ENCODE peak calls at places on chromosomes 1 and 21, in ten cellular contexts. S is uterus; Y is A549; D is upper lobe of right lung; F is kidney; H is pancreas; W is psoas muscle; R is GM23248; A is CD8-positive, alpha-beta T cell; X is HepG2. B is an unnamed sample. For H3K4me1, the result is how much of the 10 kb centered on the place peaks cover.

GRCh38 chr1:52032124-52032784 is 1.4 kb downstream of the KTI12 start:
- DNase-seq in S (no peak), Y (peak), D (no peak), F (no peak), H (no peak), W (no peak), R (no peak), A (no peak), X (no peak), B (no peak)

GRCh38 chr21:17454315-17455027 is 58.4 kb upstream of the CXADR start:
- DNase-seq in S (peak), Y (peak), D (no peak), F (no peak), H (peak), W (peak), R (peak), A (no peak), X (peak), B (no peak)

GRCh38 chr1:169110691-169111447 is 4.4 kb downstream of the ATP1B1 start:
- DNase-seq in S (no peak), Y (no peak), D (peak), F (no peak), H (no peak), W (no peak), R (no peak), A (no peak), X (no peak), B (no peak)

GRCh38 chr1:22778842-22779520 is 68.3 kb downstream of the EPHB2 start:
- DNase-seq in S (no peak), Y (no peak), D (no peak), F (no peak), H (no peak), W (peak), R (no peak), A (no peak), X (no peak), B (no peak)

GRCh38 chr1:66270122-66270812 is 263.7 kb upstream of the SGIP1 start:
- DNase-seq in S (peak), Y (no peak), D (no peak), F (no peak), H (no peak), W (no peak), R (peak), A (no peak), X (no peak), B (no peak)

GRCh38 chr1:90721210-90722194 is 4.4 kb upstream of the BARHL2 start:
- DNase-seq in S (no peak), Y (peak), D (peak), F (no peak), H (no peak), W (no peak), R (peak), A (peak), X (peak), B (no peak)

GRCh38 chr1:222754386-222755139 is 17.6 kb downstream of the FAM177B start:
- DNase-seq in S (peak), Y (no peak), D (peak), F (peak), H (no peak), W (peak), R (peak), A (no peak), X (no peak), B (no peak)

GRCh38 chr1:202575906-202576653 is 134.2 kb downstream of the SYT2 start:
- DNase-seq in S (no peak), Y (no peak), D (no peak), F (no peak), H (no peak), W (no peak), R (peak), A (no peak), X (no peak), B (no peak)

GRCh38 chr1:98926597-98926996 is 78.1 kb downstream of the PLPPR5 start:
- DNase-seq in S (no peak), Y (no peak), D (no peak), F (no peak), H (no peak), W (no peak), R (no peak), A (no peak), X (no peak), B (no peak)

GRCh38 chr1:219443763-219444162 is 169.1 kb downstream of the ZC3H11B start:
- DNase-seq in S (no peak), Y (no peak), D (no peak), F (no peak), H (no peak), W (no peak), R (peak), A (no peak), X (no peak), B (no peak)

GRCh38 chr1:51236548-51237312 is 657 bp downstream of the RNF11 start:
- DNase-seq in S (peak), Y (no peak), D (peak), F (peak), H (peak), W (peak), R (peak), A (peak), X (no peak), B (peak)

DNA sequence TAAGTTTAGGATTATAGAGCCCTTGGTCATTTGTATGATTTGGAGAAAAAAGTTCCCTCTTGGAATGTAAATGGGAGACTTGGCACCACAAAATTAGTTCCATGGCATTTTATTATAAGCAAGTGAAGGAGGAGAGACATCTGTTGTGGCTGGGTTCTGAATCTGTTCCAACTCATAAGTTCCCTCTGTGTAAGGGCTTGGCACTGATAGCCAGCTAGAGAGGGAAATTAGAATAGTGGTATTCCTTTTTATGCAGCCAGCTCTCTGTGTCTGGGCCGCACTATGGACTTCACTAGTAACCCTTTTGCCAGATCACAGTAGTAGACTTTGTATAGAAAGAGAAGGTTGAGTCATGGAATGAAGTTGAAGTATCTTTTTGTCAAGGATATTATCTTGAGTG is 31.1 kb downstream of the GNAI3 start:
- DNase-seq in S (no peak), Y (no peak), D (no peak), F (no peak), H (no peak), W (no peak), R (peak), A (no peak), X (no peak), B (no peak)
- H3K27ac ChIP-seq in S (peak), Y (no peak), D (no peak), F (no peak), H (no peak), W (peak), R (peak), A (no peak), X (no peak), B (no peak)

GRCh38 chr1:217087981-217088380 is 364.8 kb upstream of the ESRRG start:
- DNase-seq in S (no peak), Y (no peak), D (no peak), F (no peak), H (no peak), W (no peak), R (no peak), A (no peak), X (no peak), B (no peak)
- H3K4me3 ChIP-seq in S (no peak), Y (no peak), D (no peak), F (no peak), H (no peak), W (no peak), R (no peak), A (no peak), X (no peak), B (no peak)

GRCh38 chr1:2474104-2474787 is 1.8 kb upstream of the PLCH2 start:
- DNase-seq in S (no peak), Y (no peak), D (no peak), F (no peak), H (no peak), W (no peak), R (no peak), A (no peak), X (no peak), B (no peak)

GRCh38 chr1:2472561-2473166 is 3.4 kb upstream of the PLCH2 start:
- DNase-seq in S (no peak), Y (no peak), D (no peak), F (no peak), H (no peak), W (no peak), R (no peak), A (no peak), X (no peak), B (no peak)

GRCh38 chr1:2471587-2472001 is 4.5 kb upstream of the PLCH2 start:
- DNase-seq in S (no peak), Y (no peak), D (no peak), F (no peak), H (no peak), W (no peak), R (no peak), A (no peak), X (no peak), B (no peak)

GRCh38 chr1:2472109-2472508 is 4.0 kb upstream of the PLCH2 start:
- DNase-seq in S (no peak), Y (no peak), D (no peak), F (no peak), H (no peak), W (no peak), R (no peak), A (no peak), X (no peak), B (no peak)

GRCh38 chr1:2473198-2473597 is 2.9 kb upstream of the PLCH2 start:
- DNase-seq in S (no peak), Y (no peak), D (no peak), F (no peak), H (no peak), W (no peak), R (no peak), A (no peak), X (no peak), B (no peak)
- H3K4me1 ChIP-seq in S (under half), Y (under half), D (under half), F (under half), H (under half), W (under half), R (under half), A (under half), X (under half), B (under half)

DNA sequence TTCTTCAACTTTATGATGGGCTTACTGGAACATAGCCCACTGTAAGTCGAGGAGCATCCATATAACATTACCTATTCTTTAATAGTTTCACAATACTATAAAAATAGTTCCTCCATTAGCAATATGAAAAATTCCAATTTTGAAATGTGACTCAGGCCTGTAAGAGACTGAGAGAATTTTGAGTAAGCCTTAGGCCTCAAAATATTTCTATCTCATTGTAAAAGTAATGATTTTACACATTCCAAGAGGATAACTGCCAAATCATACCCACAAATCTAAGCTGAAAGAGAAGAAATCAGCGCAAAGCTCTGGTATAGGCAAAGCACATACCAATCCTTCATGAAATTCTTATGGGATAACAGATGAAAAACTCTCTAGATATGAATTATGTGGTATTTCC is 144.2 kb downstream of the CDC42BPA start:
- DNase-seq in S (no peak), Y (no peak), D (no peak), F (no peak), H (no peak), W (no peak), R (peak), A (no peak), X (no peak), B (no peak)
- H3K27ac ChIP-seq in S (no peak), Y (no peak), D (no peak), F (no peak), H (no peak), W (no peak), R (peak), A (no peak), X (no peak), B (no peak)

DNA sequence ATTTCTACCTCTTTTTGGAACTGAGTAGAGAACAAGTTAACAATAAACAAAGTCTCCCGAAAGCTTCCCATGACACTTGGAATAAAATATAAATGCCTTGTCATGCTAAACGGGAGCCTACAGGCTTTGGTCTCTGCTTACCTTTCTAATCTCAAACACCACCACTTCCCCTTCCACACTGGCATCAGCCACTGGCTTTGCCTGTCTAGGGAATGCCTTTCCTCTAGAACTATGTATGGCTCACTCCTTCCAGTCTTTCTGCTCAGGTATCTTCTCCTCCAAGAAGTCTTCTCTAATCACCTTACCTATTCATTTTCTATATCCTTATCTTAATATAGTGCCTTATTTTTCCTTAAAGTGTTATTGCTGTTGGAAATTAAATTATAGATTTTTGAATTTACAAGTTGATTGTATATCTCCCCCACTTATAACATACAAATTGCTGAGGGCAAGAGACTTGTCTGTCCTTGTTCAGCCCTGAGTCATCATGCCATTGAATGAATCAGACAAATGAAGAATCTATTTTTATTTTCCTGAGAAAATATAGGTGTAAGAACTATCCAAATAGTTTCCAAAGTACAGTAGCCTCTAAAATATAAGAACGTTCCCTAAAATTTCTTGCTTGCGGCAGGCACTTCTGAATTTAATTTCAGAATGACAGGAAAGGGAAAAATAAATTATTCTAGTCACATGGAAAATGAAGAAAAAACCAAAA is 119.2 kb downstream of the TM2D1 start:
- DNase-seq in S (no peak), Y (no peak), D (no peak), F (no peak), H (no peak), W (no peak), R (peak), A (no peak), X (no peak), B (no peak)
- H3K4me3 ChIP-seq in S (no peak), Y (no peak), D (no peak), F (no peak), H (no peak), W (no peak), R (peak), A (no peak), X (no peak), B (no peak)

DNA sequence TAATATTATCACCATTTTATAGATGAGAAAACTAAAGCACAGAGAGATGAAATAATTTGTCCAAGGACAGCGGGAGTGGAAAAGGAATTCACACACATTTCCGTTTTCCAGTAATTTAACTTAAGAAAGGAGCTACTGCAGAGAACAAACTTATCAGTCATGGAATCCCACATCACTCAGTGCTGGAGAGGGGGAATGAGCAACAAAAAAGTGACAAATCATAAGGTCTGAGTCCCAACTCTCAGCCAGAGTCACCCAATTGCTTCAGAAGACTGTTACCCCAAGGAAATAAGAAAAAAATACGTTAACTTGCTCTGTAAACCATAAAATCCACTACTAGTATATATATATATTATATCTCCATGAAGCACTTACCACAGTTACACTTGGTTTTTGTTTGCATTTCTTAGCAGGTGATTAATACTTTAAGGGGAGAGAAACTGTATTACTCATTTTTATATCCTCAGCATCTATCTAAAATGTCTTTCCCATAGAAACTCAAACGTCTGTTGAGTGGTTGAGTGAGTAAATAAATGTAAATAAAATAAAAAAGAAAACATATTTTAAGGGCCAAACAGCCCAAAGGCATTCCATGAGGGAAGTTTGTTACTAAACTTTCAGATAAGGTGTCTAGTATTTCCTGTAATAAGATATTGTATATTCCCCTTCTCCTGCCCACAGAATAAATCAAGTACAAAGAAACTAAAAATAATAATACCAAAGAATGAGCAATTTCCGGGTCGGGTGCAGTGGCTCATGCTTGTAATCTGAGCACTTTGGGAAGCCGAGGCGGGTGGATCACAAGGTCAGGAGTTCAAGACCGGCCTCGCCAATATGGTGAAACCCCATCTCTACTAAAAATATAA is 76.8 kb downstream of the SLC45A1 start:
- DNase-seq in S (no peak), Y (no peak), D (no peak), F (no peak), H (no peak), W (no peak), R (peak), A (no peak), X (no peak), B (no peak)
- H3K4me1 ChIP-seq in S (under half), Y (under half), D (under half), F (under half), H (under half), W (half or more), R (half or more), A (under half), X (under half), B (under half)

GRCh38 chr1:44673675-44674112 is 587 bp downstream of the TMEM53 start:
- DNase-seq in S (no peak), Y (no peak), D (no peak), F (no peak), H (no peak), W (no peak), R (no peak), A (no peak), X (no peak), B (no peak)

GRCh38 chr1:44672956-44673674 is 1.2 kb downstream of the TMEM53 start:
- DNase-seq in S (no peak), Y (no peak), D (peak), F (peak), H (no peak), W (no peak), R (peak), A (no peak), X (no peak), B (no peak)

GRCh38 chr1:44674113-44675000 is at the start of the genes ARMH1 and TMEM53:
- DNase-seq in S (peak), Y (peak), D (peak), F (peak), H (peak), W (peak), R (peak), A (peak), X (peak), B (peak)

GRCh38 chr1:44672254-44672955 is 1.9 kb downstream of the TMEM53 start:
- DNase-seq in S (no peak), Y (no peak), D (peak), F (peak), H (no peak), W (no peak), R (peak), A (no peak), X (no peak), B (no peak)

DNA sequence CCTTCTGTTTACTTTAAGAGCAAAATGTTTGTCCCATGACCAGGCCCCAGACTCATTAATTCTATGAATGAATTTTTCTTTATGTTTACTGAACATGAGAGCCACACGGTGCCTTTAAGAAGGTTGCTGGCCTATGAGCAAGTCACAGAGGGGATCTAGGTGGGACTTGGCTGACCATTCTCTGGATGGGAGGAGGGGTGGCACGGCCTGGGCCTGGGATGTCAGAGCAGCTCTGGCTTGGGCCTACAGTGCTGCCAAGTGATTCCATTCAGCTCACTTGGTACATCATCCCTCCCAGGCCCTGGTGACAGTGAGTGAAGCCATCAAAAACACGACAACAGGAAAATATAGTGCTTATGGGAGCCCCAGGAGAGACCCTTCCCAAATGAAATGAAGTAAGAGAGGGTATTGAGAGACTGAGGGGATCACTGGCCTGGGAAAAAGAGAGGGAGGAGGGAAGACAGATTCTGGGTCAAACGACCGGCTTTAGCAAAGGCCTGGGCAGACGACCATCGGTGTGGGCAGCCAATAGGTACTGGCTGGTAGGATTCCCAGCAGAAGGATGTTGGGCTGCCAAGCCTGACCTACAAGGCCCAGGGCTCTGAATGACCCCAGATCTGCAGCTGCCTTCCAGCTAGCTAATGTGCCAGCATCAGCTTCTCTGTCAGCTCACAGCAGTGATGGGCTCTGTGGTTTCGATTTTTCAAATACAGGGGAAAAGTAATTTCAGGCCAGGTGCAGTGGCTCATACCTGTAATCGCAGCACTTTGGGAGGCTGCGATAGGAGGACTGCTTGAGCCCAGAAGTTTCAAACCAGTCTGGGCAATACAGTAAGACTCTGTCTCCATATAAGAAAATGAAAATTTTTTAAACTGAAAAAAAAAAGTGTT is 3.3 kb downstream of the TMEM53 start:
- DNase-seq in S (no peak), Y (no peak), D (peak), F (peak), H (no peak), W (no peak), R (no peak), A (no peak), X (no peak), B (no peak)
- H3K27ac ChIP-seq in S (no peak), Y (no peak), D (no peak), F (no peak), H (no peak), W (no peak), R (no peak), A (no peak), X (no peak), B (no peak)

B was measured in effector memory CD4-positive, alpha-beta T cell.